ENCODE peak calls at places on chromosome 19, in six cellular contexts. One of them, this sample, is unnamed.

GRCh38 chr19:9075064-9075964 is 11.5 kb upstream of the OR1M1 start:
- DNase-seq in fibroblast of the aortic adventitia: peak
- DNase-seq in activated effector memory CD4-positive, alpha-beta T cell treated with Interleukin-2 at 50 U/mL for 16 hours: no peak
- DNase-seq in effector CD4-positive, alpha-beta T cell: no peak
- DNase-seq in heart left ventricle: peak
- DNase-seq in T1000: peak
- DNase-seq in this sample: no peak

GRCh38 chr19:2050991-2051770 is at the start of gene MKNK2:
- DNase-seq in fibroblast of the aortic adventitia: peak
- DNase-seq in activated effector memory CD4-positive, alpha-beta T cell treated with Interleukin-2 at 50 U/mL for 16 hours: peak
- DNase-seq in effector CD4-positive, alpha-beta T cell: peak
- DNase-seq in heart left ventricle: peak
- DNase-seq in T1000: peak
- DNase-seq in this sample: peak

GRCh38 chr19:54164369-54165068 is 5.0 kb upstream of the LENG1 start:
- DNase-seq in fibroblast of the aortic adventitia: peak
- DNase-seq in activated effector memory CD4-positive, alpha-beta T cell treated with Interleukin-2 at 50 U/mL for 16 hours: peak
- DNase-seq in effector CD4-positive, alpha-beta T cell: peak
- DNase-seq in heart left ventricle: peak
- DNase-seq in T1000: peak
- DNase-seq in this sample: peak

GRCh38 chr19:54275951-54276350 is 5.0 kb downstream of the LILRB2 start:
- DNase-seq in fibroblast of the aortic adventitia: no peak
- DNase-seq in activated effector memory CD4-positive, alpha-beta T cell treated with Interleukin-2 at 50 U/mL for 16 hours: no peak
- DNase-seq in effector CD4-positive, alpha-beta T cell: no peak
- DNase-seq in heart left ventricle: no peak
- DNase-seq in T1000: no peak
- DNase-seq in this sample: no peak

GRCh38 chr19:6712231-6712630 is 8.2 kb downstream of the C3 start:
- DNase-seq in fibroblast of the aortic adventitia: no peak
- DNase-seq in activated effector memory CD4-positive, alpha-beta T cell treated with Interleukin-2 at 50 U/mL for 16 hours: no peak
- DNase-seq in effector CD4-positive, alpha-beta T cell: no peak
- DNase-seq in heart left ventricle: no peak
- DNase-seq in T1000: no peak
- DNase-seq in this sample: no peak

GRCh38 chr19:3609779-3610719 is 3.4 kb upstream of the TBXA2R start:
- DNase-seq in fibroblast of the aortic adventitia: peak
- DNase-seq in activated effector memory CD4-positive, alpha-beta T cell treated with Interleukin-2 at 50 U/mL for 16 hours: no peak
- DNase-seq in effector CD4-positive, alpha-beta T cell: no peak
- DNase-seq in heart left ventricle: peak
- DNase-seq in T1000: no peak
- DNase-seq in this sample: no peak

GRCh38 chr19:52695996-52696395 is 38.8 kb downstream of the ZNF611 start:
- DNase-seq in fibroblast of the aortic adventitia: no peak
- DNase-seq in activated effector memory CD4-positive, alpha-beta T cell treated with Interleukin-2 at 50 U/mL for 16 hours: no peak
- DNase-seq in effector CD4-positive, alpha-beta T cell: no peak
- DNase-seq in heart left ventricle: no peak
- DNase-seq in T1000: no peak
- DNase-seq in this sample: no peak

GRCh38 chr19:1449467-1450442 is at the start of gene APC2:
- DNase-seq in fibroblast of the aortic adventitia: no peak
- DNase-seq in activated effector memory CD4-positive, alpha-beta T cell treated with Interleukin-2 at 50 U/mL for 16 hours: no peak
- DNase-seq in effector CD4-positive, alpha-beta T cell: no peak
- DNase-seq in heart left ventricle: no peak
- DNase-seq in T1000: peak
- DNase-seq in this sample: no peak

GRCh38 chr19:33796164-33797100 is at the start of gene KCTD15:
- DNase-seq in fibroblast of the aortic adventitia: peak
- DNase-seq in activated effector memory CD4-positive, alpha-beta T cell treated with Interleukin-2 at 50 U/mL for 16 hours: peak
- DNase-seq in effector CD4-positive, alpha-beta T cell: no peak
- DNase-seq in heart left ventricle: no peak
- DNase-seq in T1000: no peak
- DNase-seq in this sample: no peak

GRCh38 chr19:19386373-19386869 is 19.1 kb upstream of the GATAD2A start:
- DNase-seq in fibroblast of the aortic adventitia: no peak
- DNase-seq in activated effector memory CD4-positive, alpha-beta T cell treated with Interleukin-2 at 50 U/mL for 16 hours: no peak
- DNase-seq in effector CD4-positive, alpha-beta T cell: no peak
- DNase-seq in heart left ventricle: no peak
- DNase-seq in T1000: no peak
- DNase-seq in this sample: no peak